ENCODE peak calls at places on chromosomes 2 and 18, in six cellular contexts. Q, B, L, O, M and S are unnamed samples.

GRCh38 chr2:241228081-241228859 is 39.8 kb downstream of the ANO7 start:
- DNase-seq in Q (peak; percentile 42), B (no peak), L (no peak), O (no peak), M (no peak), S (no peak)

GRCh38 chr18:9437049-9437448 is 38.3 kb upstream of the RALBP1 start:
- DNase-seq in Q (no peak), B (no peak), L (no peak), O (peak; percentile 43), M (no peak), S (no peak)

GRCh38 chr2:207471261-207471660 is 58.5 kb upstream of the CREB1 start:
- DNase-seq in Q (no peak), B (no peak), L (no peak), O (no peak), M (no peak), S (no peak)

GRCh38 chr18:12867724-12868123 is 16.3 kb downstream of the PTPN2 start:
- DNase-seq in Q (no peak), B (no peak), L (no peak), O (no peak), M (no peak), S (no peak)

GRCh38 chr2:44930274-44930826 is 11.2 kb upstream of the SIX3 start:
- DNase-seq in Q (no peak), B (no peak), L (no peak), O (no peak), M (no peak), S (no peak)

GRCh38 chr18:10412933-10413332 is 41.5 kb upstream of the APCDD1 start:
- DNase-seq in Q (no peak), B (no peak), L (no peak), O (no peak), M (no peak), S (no peak)

GRCh38 chr2:64797881-64798590 is 144.3 kb upstream of the SERTAD2 start:
- DNase-seq in Q (no peak), B (no peak), L (no peak), O (no peak), M (no peak), S (peak; percentile 32)

GRCh38 chr2:204472375-204472774 is 72.9 kb upstream of the PARD3B start:
- DNase-seq in Q (no peak), B (no peak), L (no peak), O (no peak), M (no peak), S (no peak)

GRCh38 chr2:44941551-44942234 is at the start of gene SIX3:
- DNase-seq in Q (no peak), B (no peak), L (no peak), O (no peak), M (no peak), S (no peak)

GRCh38 chr2:69943000-69943840 is 18.2 kb downstream of the ASPRV1 start:
- DNase-seq in Q (no peak), B (no peak), L (no peak), O (no peak), M (no peak), S (no peak)

GRCh38 chr2:23513881-23514793 is 129.2 kb downstream of the KLHL29 start:
- DNase-seq in Q (peak; percentile 32), B (no peak), L (no peak), O (no peak), M (peak; percentile 62), S (no peak)

GRCh38 chr18:50424877-50425690 is 50.2 kb downstream of the SKA1 start:
- DNase-seq in Q (no peak), B (no peak), L (peak; percentile 77), O (peak; percentile 54), M (peak; percentile 81), S (no peak)

GRCh38 chr2:154686162-154686561 is 12.3 kb upstream of the KCNJ3 start:
- DNase-seq in Q (no peak), B (no peak), L (no peak), O (no peak), M (no peak), S (no peak)

GRCh38 chr2:105175231-105175630 is 66.3 kb upstream of the GPR45 start:
- DNase-seq in Q (no peak), B (no peak), L (no peak), O (no peak), M (no peak), S (no peak)

GRCh38 chr18:27695509-27695908 is 481.4 kb downstream of the CDH2 start:
- DNase-seq in Q (no peak), B (no peak), L (peak; percentile 27), O (no peak), M (no peak), S (no peak)

GRCh38 chr2:152078662-152079061 is 20.2 kb downstream of the CACNB4 start:
- DNase-seq in Q (no peak), B (no peak), L (no peak), O (no peak), M (no peak), S (no peak)

GRCh38 chr2:26298638-26299393 is 47.1 kb upstream of the SELENOI start:
- DNase-seq in Q (peak; percentile 64), B (no peak), L (peak; percentile 45), O (peak; percentile 72), M (peak; percentile 30), S (peak; percentile 40)

GRCh38 chr2:109060496-109060895 is 68.5 kb upstream of the SH3RF3 start:
- DNase-seq in Q (no peak), B (no peak), L (no peak), O (no peak), M (no peak), S (no peak)

GRCh38 chr2:40178971-40179370 is 272.9 kb downstream of the SLC8A1 start:
- DNase-seq in Q (no peak), B (no peak), L (no peak), O (no peak), M (no peak), S (no peak)

GRCh38 chr2:71612581-71613520 is 159.5 kb downstream of the DYSF start:
- DNase-seq in Q (no peak), B (no peak), L (no peak), O (no peak), M (no peak), S (peak; percentile 7)

GRCh38 chr18:77133051-77133919 is 702 bp upstream of the MBP start:
- DNase-seq in Q (peak; percentile 66), B (no peak), L (peak; percentile 72), O (no peak), M (peak; percentile 46), S (peak; percentile 50)

GRCh38 chr2:179263460-179264237 is 983 bp downstream of the SESTD1 start:
- DNase-seq in Q (peak; percentile 73), B (no peak), L (peak; percentile 64), O (peak; percentile 69), M (peak; percentile 29), S (peak; percentile 60)

GRCh38 chr2:57869763-57870344 is 176.8 kb upstream of the VRK2 start:
- DNase-seq in Q (no peak), B (no peak), L (no peak), O (no peak), M (no peak), S (no peak)
- H3K4me1 ChIP-seq in Q (no peaks in the 10 kb centered on the region), B (no peaks in the 10 kb centered on the region), L (no peaks in the 10 kb centered on the region), O (no peaks in the 10 kb centered on the region), M (no peaks in the 10 kb centered on the region), S (no peaks in the 10 kb centered on the region)

GRCh38 chr2:230732914-230733401 is 20.3 kb downstream of the CAB39 start:
- DNase-seq in Q (no peak), B (no peak), L (no peak), O (no peak), M (no peak), S (no peak)

GRCh38 chr2:230731512-230731911 is 18.9 kb downstream of the CAB39 start:
- DNase-seq in Q (no peak), B (no peak), L (no peak), O (no peak), M (no peak), S (no peak)

GRCh38 chr2:230735884-230736283 is 23.2 kb downstream of the CAB39 start:
- DNase-seq in Q (no peak), B (no peak), L (no peak), O (no peak), M (no peak), S (no peak)

GRCh38 chr2:230737791-230738226 is 25.2 kb downstream of the CAB39 start:
- DNase-seq in Q (no peak), B (no peak), L (peak; percentile 57), O (no peak), M (no peak), S (peak; percentile 35)

DNA sequence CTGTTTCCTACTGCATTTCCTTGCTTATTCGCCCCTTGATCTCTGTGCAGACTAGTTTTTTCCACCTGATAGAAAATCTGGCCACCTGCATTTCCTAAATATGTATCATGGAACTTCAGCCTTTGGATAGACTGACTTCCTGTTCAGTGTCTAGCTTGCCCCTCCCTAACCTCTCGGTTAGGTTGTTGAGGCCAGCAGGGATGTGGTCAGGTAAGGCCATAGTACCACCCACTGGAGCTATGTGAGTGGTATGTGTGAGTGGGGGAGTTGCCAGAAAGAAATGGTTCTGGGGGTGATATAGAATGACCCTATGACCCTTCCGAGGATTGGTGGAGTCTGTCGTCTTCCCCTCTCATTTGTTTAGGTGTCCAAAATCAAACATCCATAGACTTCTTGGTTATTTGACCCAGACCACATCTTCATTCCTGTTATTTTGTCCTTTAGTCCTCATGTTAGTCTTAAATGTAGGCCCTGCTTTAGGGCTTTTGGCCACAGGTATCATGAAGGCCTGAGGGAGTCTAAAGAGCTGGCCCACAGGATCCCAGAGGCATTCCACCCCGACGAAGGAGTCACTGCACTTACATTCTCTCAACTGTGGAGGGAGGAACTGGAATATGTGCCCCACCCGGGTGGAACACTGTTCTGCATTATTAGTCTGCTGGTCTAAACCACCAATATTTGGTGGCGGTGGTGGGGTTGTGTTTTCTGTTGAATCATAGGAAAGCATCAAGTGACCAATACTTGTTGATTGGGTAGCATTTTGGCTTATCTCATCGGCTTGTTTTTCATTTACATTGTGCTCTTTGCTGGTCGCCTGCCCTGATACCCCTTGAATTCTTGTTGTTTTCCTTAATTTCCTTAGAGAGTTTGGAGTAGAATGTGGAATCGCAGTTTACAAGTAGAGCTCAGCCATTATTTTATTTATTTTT is 21.9 kb downstream of the CAB39 start:
- DNase-seq in Q (no peak), B (no peak), L (no peak), O (no peak), M (no peak), S (no peak)
- H3K4me1 ChIP-seq in Q (peaks cover 18% of the 10 kb centered on the region), B (peaks cover 78% of the 10 kb centered on the region), L (peaks cover 42% of the 10 kb centered on the region), O (peaks cover 5% of the 10 kb centered on the region), M (peaks cover 12% of the 10 kb centered on the region), S (peaks cover 14% of the 10 kb centered on the region)

DNA sequence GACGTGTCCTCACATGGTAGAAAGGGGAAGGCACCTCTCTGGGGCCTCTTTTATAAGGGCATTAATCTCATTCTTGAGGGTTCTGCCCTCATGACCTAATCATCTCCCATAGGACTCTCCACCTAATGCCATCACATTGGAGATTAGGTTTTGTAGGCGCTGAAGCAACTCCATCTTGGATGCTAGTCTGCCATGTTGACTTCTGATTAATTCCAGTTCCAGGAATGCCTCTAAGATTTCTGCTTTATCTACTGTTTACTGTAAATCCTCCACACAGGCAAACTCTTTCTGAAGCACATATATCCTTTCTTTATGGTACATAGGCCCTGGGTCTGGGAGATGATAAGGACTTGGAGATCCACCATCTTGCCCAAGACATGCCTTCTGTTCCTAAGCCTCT is 49.3 kb upstream of the YWHAQ start:
- DNase-seq in Q (no peak), B (no peak), L (no peak), O (no peak), M (no peak), S (no peak)
- H3K4me1 ChIP-seq in Q (no peaks in the 10 kb centered on the region), B (peaks cover 20% of the 10 kb centered on the region), L (no peaks in the 10 kb centered on the region), O (peaks cover 8% of the 10 kb centered on the region), M (no peaks in the 10 kb centered on the region), S (no peaks in the 10 kb centered on the region)

DNA sequence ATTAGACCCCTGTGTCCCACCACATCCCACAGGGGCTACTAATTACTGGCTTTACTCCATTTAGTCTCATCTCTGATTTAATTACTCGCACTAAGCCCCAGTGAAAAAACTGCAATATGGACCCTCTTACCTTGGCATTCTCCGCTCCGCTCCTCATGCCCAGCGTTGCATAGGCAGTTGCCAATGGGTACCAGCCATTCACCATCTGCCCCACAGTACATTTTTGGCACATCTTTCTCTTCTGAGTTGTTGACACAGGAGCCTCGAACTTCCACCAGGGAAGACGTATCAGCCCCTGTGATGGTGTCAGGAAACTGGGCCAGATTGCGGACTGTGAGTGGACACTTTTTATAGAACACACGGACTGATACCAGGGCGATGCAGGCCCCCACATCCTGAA is 8.5 kb downstream of the EPHA4 start:
- DNase-seq in Q (no peak), B (no peak), L (no peak), O (no peak), M (no peak), S (no peak)
- H3K4me1 ChIP-seq in Q (no peaks in the 10 kb centered on the region), B (no peaks in the 10 kb centered on the region), L (no peaks in the 10 kb centered on the region), O (peaks cover 3% of the 10 kb centered on the region), M (peaks cover 22% of the 10 kb centered on the region), S (no peaks in the 10 kb centered on the region)